ENCODE peak calls at places on chromosomes 5 and 9, in ten cellular contexts. R, N, H, A, K, T, B, M, J and Y are unnamed samples.

GRCh38 chr9:14198049-14198448 is 115.9 kb downstream of the NFIB start:
- DNase-seq in H (peak), T (no peak), M (peak), B (no peak), N (no peak), K (no peak), A (no peak), J (no peak), R (no peak), Y (no peak)

GRCh38 chr9:75871624-75872023 is 18.8 kb upstream of the PCSK5 start:
- DNase-seq in B (no peak), H (no peak), R (no peak), M (no peak), N (no peak), A (no peak), T (no peak), J (no peak), K (no peak), Y (no peak)

GRCh38 chr5:157265714-157266285 is at the start of gene CYFIP2:
- DNase-seq in T (peak), J (peak), H (peak), A (peak), B (peak), M (no peak), R (peak), N (peak), K (no peak), Y (peak)

GRCh38 chr5:148913985-148914421 is 87.6 kb downstream of the ADRB2 start:
- DNase-seq in K (peak), R (no peak), B (no peak), M (peak), J (peak), H (peak), A (peak), N (peak), T (no peak), Y (no peak)

GRCh38 chr9:100472725-100473261 is at the start of gene TMEFF1:
- DNase-seq in K (no peak), T (no peak), R (peak), J (peak), M (no peak), A (peak), N (peak), B (peak), H (peak), Y (peak)

GRCh38 chr9:104776787-104777186 is 12.9 kb downstream of the NIPSNAP3B start:
- DNase-seq in A (no peak), B (no peak), J (peak), K (no peak), T (no peak), M (peak), R (no peak), N (no peak), H (peak), Y (no peak)

GRCh38 chr9:114889802-114890224 is 40.6 kb downstream of the TNFSF8 start:
- DNase-seq in M (no peak), B (no peak), H (peak), R (no peak), J (no peak), K (no peak), T (no peak), N (peak), A (no peak), Y (no peak)

GRCh38 chr5:16869821-16870796 is 66.0 kb downstream of the MYO10 start:
- DNase-seq in J (peak), R (no peak), T (no peak), M (peak), N (peak), K (no peak), A (no peak), H (peak), B (no peak), Y (no peak)

GRCh38 chr5:98839469-98840383 is 66.3 kb downstream of the RGMB start:
- DNase-seq in B (no peak), J (no peak), M (peak), K (no peak), A (no peak), T (no peak), R (no peak), N (peak), H (peak), Y (no peak)